ENCODE peak calls at places on chromosomes 6 and 20, in ten cellular contexts. Y, F, A, B, U, X, C, G, M and L are unnamed samples.

GRCh38 chr6:99425647-99426453 is 742 bp upstream of the PNISR start:
- DNase-seq in U (peak), F (peak), A (peak), G (peak), X (peak), B (peak), M (peak), C (peak), Y (peak), L (no peak)

GRCh38 chr6:119032428-119032827 is 46.0 kb downstream of the FAM184A start:
- DNase-seq in F (no peak), U (no peak), M (no peak), X (no peak), C (no peak), Y (no peak), B (no peak), G (no peak), A (no peak), L (no peak)

GRCh38 chr6:110351546-110351945 is 6.6 kb downstream of the METTL24 start:
- DNase-seq in A (no peak), X (no peak), U (no peak), F (no peak), C (no peak), M (no peak), Y (no peak), G (no peak), B (no peak), L (no peak)

GRCh38 chr6:53432318-53433161 is 83.8 kb upstream of the ELOVL5 start:
- DNase-seq in C (peak), A (no peak), G (no peak), X (no peak), M (no peak), Y (no peak), B (peak), U (no peak), F (peak), L (no peak)

GRCh38 chr6:106309024-106309423 is 16.5 kb downstream of the ATG5 start:
- DNase-seq in Y (no peak), U (no peak), X (no peak), A (no peak), F (no peak), G (no peak), C (no peak), M (no peak), B (peak), L (no peak)

GRCh38 chr6:2940851-2941250 is 30.5 kb downstream of the SERPINB6 start:
- DNase-seq in G (no peak), Y (no peak), U (peak), C (no peak), M (no peak), X (no peak), A (no peak), F (no peak), B (no peak), L (no peak)

GRCh38 chr6:160102956-160103824 is 18.4 kb upstream of the SLC22A1 start:
- DNase-seq in C (peak), G (no peak), M (no peak), F (peak), X (peak), A (no peak), U (no peak), B (peak), Y (peak), L (no peak)

GRCh38 chr20:6636209-6637159 is 131.0 kb upstream of the BMP2 start:
- DNase-seq in M (peak), B (peak), G (no peak), F (peak), Y (no peak), U (no peak), C (no peak), X (no peak), A (no peak), L (no peak)

GRCh38 chr20:61659652-61660346 is 405.9 kb downstream of the TAF4 start:
- DNase-seq in X (no peak), A (no peak), G (no peak), M (no peak), C (no peak), B (no peak), U (no peak), F (no peak), Y (no peak), L (no peak)

GRCh38 chr6:36621371-36621855 is 27.3 kb downstream of the SRSF3 start:
- DNase-seq in C (no peak), F (no peak), G (no peak), X (no peak), A (no peak), Y (no peak), B (no peak), U (no peak), M (no peak), L (peak)

GRCh38 chr6:129671442-129672344 is 38.3 kb downstream of the ARHGAP18 start:
- DNase-seq in X (peak), B (no peak), G (no peak), C (no peak), F (peak), Y (no peak), U (peak), M (no peak), A (peak), L (no peak)

GRCh38 chr6:76633259-76633658 is 560.8 kb upstream of the IMPG1 start:
- DNase-seq in X (no peak), M (no peak), B (no peak), A (no peak), U (no peak), Y (no peak), G (no peak), C (no peak), F (no peak), L (no peak)

GRCh38 chr6:11009353-11009752 is 34.8 kb downstream of the ELOVL2 start:
- DNase-seq in C (peak), A (no peak), Y (no peak), F (no peak), M (no peak), X (no peak), U (no peak), B (peak), G (no peak), L (no peak)

GRCh38 chr20:51540585-51540984 is 1.9 kb downstream of the NFATC2 start:
- DNase-seq in U (no peak), G (no peak), F (no peak), B (no peak), X (no peak), M (no peak), A (no peak), C (no peak), Y (no peak), L (no peak)

GRCh38 chr6:137403855-137404254 is 90.3 kb downstream of the OLIG3 start:
- DNase-seq in C (no peak), A (no peak), Y (no peak), G (no peak), F (no peak), U (no peak), M (no peak), B (no peak), X (no peak), L (no peak)

GRCh38 chr6:111573892-111574800 is 31.5 kb downstream of the TRAF3IP2 start:
- DNase-seq in U (no peak), M (no peak), A (no peak), X (no peak), G (no peak), Y (peak), C (peak), B (peak), F (peak), L (no peak)

GRCh38 chr6:158174514-158174913 is 6.4 kb downstream of the GTF2H5 start:
- DNase-seq in C (no peak), U (no peak), X (no peak), Y (no peak), F (no peak), G (no peak), B (peak), M (peak), A (no peak), L (no peak)

GRCh38 chr20:58597021-58597940 is 53.8 kb upstream of the STX16 start:
- DNase-seq in G (no peak), X (no peak), U (no peak), F (no peak), B (peak), M (no peak), C (no peak), Y (no peak), A (no peak), L (no peak)

GRCh38 chr6:107819976-107820551 is 4.0 kb downstream of the SCML4 start:
- DNase-seq in C (no peak), Y (peak), B (no peak), X (no peak), M (no peak), G (no peak), U (peak), F (no peak), A (no peak), L (no peak)

GRCh38 chr6:9250852-9251251 is 815.5 kb upstream of the SLC35B3 start:
- DNase-seq in M (peak), U (no peak), B (peak), X (no peak), Y (peak), G (no peak), F (no peak), C (peak), A (no peak), L (no peak)

GRCh38 chr6:31558631-31559500 is 11.5 kb downstream of the NFKBIL1 start:
- DNase-seq in B (peak), M (no peak), F (peak), U (peak), G (peak), A (peak), C (no peak), X (peak), Y (no peak), L (no peak)

GRCh38 chr6:157574851-157575424 is 193.9 kb downstream of the ZDHHC14 start:
- DNase-seq in A (no peak), F (no peak), U (no peak), M (no peak), Y (peak), B (no peak), G (no peak), C (no peak), X (no peak), L (no peak)

GRCh38 chr6:131657630-131658111 is 20.6 kb downstream of the ENPP3 start:
- DNase-seq in G (no peak), Y (no peak), M (no peak), B (peak), C (no peak), A (no peak), X (no peak), U (no peak), F (peak), L (no peak)

GRCh38 chr6:53436904-53437303 is 88.2 kb upstream of the ELOVL5 start:
- DNase-seq in X (no peak), B (peak), U (no peak), M (no peak), Y (no peak), A (no peak), F (peak), G (no peak), C (no peak), L (no peak)

GRCh38 chr6:1562171-1562955 is 47.4 kb upstream of the FOXC1 start:
- DNase-seq in G (no peak), F (no peak), M (no peak), X (no peak), B (no peak), A (no peak), C (no peak), Y (no peak), U (no peak), L (no peak)

GRCh38 chr6:11232968-11233626 is 629 bp upstream of the NEDD9 start:
- DNase-seq in X (no peak), A (no peak), B (no peak), M (no peak), G (no peak), C (peak), F (no peak), Y (no peak), U (peak), L (no peak)

GRCh38 chr6:28585335-28585734 is 59.7 kb downstream of the GPX5 start:
- DNase-seq in Y (no peak), U (no peak), B (no peak), F (no peak), G (no peak), A (no peak), M (peak), X (no peak), C (no peak), L (no peak)

GRCh38 chr6:89208551-89208950 is 8.6 kb downstream of the GABRR1 start:
- DNase-seq in U (peak), A (no peak), C (no peak), G (no peak), B (no peak), F (no peak), Y (peak), X (no peak), M (no peak), L (no peak)